ENCODE peak calls at places on chromosomes 1 and 21, in five cellular contexts. S, O, J, T and D are unnamed samples.

GRCh38 chr21:44736291-44737004 is 25.1 kb upstream of the TSPEAR start:
- DNase-seq in S (no peak), O (no peak), J (no peak), T (no peak), D (peak; percentile 8)

GRCh38 chr1:2213576-2214505 is 14.3 kb upstream of the SKI start:
- DNase-seq in S (no peak), O (no peak), J (peak; percentile 78), T (peak; percentile 86), D (no peak)

GRCh38 chr1:33876970-33877680 is 13.2 kb downstream of the HMGB4 start:
- DNase-seq in S (no peak), O (no peak), J (no peak), T (peak; percentile 28), D (no peak)

GRCh38 chr1:244439391-244440032 is 12.2 kb downstream of the ADSS2 start:
- DNase-seq in S (no peak), O (no peak), J (peak; percentile 82), T (no peak), D (peak; percentile 60)

GRCh38 chr21:41147096-41147978 is 20.6 kb upstream of the BACE2 start:
- DNase-seq in S (no peak), O (no peak), J (no peak), T (no peak), D (no peak)

GRCh38 chr1:116769561-116769977 is 15.3 kb downstream of the CD2 start:
- DNase-seq in S (no peak), O (no peak), J (no peak), T (no peak), D (no peak)

GRCh38 chr1:173853074-173853473 is 14.7 kb downstream of the GAS5 start:
- DNase-seq in S (no peak), O (peak; percentile 48), J (peak; percentile 99), T (peak; percentile 88), D (peak; percentile 57)

GRCh38 chr1:39129514-39129913 is 75.0 kb upstream of the MACF1 start:
- DNase-seq in S (no peak), O (no peak), J (peak; percentile 70), T (peak; percentile 58), D (no peak)

GRCh38 chr1:62882161-62882560 is 98.2 kb downstream of the ATG4C start:
- DNase-seq in S (no peak), O (no peak), J (no peak), T (no peak), D (no peak)

GRCh38 chr1:170661646-170662411 is 2.1 kb upstream of the PRRX1 start:
- DNase-seq in S (no peak), O (no peak), J (peak; percentile 67), T (peak; percentile 53), D (peak; percentile 70)

GRCh38 chr1:230247921-230248778 is 178.0 kb downstream of the PGBD5 start:
- DNase-seq in S (no peak), O (no peak), J (no peak), T (no peak), D (no peak)
- H4K8ac ChIP-seq in S (peak overlapping the region; percentile 31), O (no peak overlapping the region), J (no peak overlapping the region), T (no peak overlapping the region), D (no peak overlapping the region)

GRCh38 chr1:23930270-23930669 is 17.1 kb upstream of the CNR2 start:
- DNase-seq in S (no peak), O (no peak), J (no peak), T (no peak), D (no peak)
- H2AK5ac ChIP-seq in S (no peak overlapping the region), O (no peak overlapping the region), J (no peak overlapping the region), T (no peak overlapping the region), D (no peak overlapping the region)

DNA sequence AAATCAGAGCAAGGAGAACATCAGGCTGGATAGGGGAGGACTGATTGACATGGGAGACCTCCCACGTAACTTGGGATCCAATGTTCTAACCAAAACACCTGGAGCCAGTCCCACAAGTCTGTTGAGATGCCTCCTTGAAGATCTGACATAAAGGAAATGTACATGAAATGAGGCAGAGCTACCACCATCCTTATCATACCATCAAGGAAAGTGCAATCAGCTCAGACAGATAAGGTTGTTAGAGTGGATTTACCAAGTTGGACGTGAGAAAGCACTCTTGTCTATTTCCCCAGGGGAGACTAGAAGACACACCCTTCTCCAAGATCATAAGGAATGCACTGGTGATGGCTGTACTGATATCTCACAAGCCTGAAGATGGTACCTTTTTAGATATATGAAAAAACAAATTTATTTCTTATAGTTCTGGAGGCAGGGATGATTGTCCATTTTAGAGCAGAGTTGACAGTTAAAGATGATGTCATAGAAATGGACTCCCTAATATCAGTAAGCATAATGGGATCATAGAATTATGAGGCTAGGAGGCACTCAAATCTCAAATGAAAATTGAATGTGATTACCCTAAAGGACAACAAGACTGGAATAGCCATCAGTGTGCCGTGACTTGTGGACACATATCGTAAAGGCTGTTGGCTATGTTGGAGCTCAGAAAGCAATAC is 129.1 kb upstream of the RAB4A start:
- DNase-seq in S (no peak), O (no peak), J (no peak), T (no peak), D (no peak)
- H4K8ac ChIP-seq in S (no peak overlapping the region), O (no peak overlapping the region), J (no peak overlapping the region), T (no peak overlapping the region), D (no peak overlapping the region)

DNA sequence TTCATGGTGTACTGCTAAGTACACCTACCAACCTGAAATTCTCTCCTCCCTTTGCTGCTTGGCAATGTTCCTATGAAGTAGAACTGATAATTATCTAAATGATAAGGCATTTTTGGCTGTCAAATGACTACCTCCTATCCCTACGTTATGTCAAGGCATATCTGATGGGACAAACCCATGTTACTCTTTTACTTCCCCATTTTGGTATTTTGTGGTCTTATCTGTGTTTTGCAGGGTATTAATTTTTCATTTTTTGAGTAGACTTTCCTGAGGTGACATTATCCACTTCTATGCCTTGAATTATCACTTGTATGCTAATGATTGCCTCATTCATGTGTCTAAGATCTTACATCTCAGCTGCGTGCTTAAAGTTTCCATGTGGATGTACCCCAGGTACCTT is 499.6 kb upstream of the B3GALT2 start:
- DNase-seq in S (no peak), O (no peak), J (no peak), T (no peak), D (no peak)
- H2AK5ac ChIP-seq in S (no peak overlapping the region), O (no peak overlapping the region), J (no peak overlapping the region), T (no peak overlapping the region), D (no peak overlapping the region)